ENCODE peak calls at places on chromosomes 1 and 21, in four cellular contexts. D, P, W and Q are unnamed samples.

GRCh38 chr1:40914927-40915569 is 52.9 kb upstream of the CITED4 start:
- DNase-seq in D (no peak), P (peak; percentile 71), W (no peak), Q (no peak)

GRCh38 chr1:21847223-21848205 is 35.4 kb downstream of the LDLRAD2 start:
- DNase-seq in D (no peak), P (no peak), W (no peak), Q (no peak)

GRCh38 chr1:46692806-46693770 is 21.4 kb downstream of the TEX38 start:
- DNase-seq in D (no peak), P (no peak), W (no peak), Q (no peak)

GRCh38 chr1:110412576-110412975 is 5.1 kb upstream of the LAMTOR5 start:
- DNase-seq in D (peak; percentile 64), P (peak; percentile 44), W (peak; percentile 82), Q (peak; percentile 83)

GRCh38 chr21:46116189-46116845 is 18.4 kb downstream of the COL6A2 start:
- DNase-seq in D (no peak), P (no peak), W (peak; percentile 23), Q (peak; percentile 11)

GRCh38 chr1:39410915-39411436 is 80.5 kb upstream of the BMP8A start:
- DNase-seq in D (peak; percentile 22), P (peak; percentile 82), W (peak; percentile 65), Q (peak; percentile 51)

GRCh38 chr1:47664356-47664755 is 226.5 kb downstream of the FOXD2 start:
- DNase-seq in D (no peak), P (peak; percentile 10), W (peak; percentile 4), Q (no peak)

GRCh38 chr1:176884286-176884685 is 280.2 kb downstream of the ASTN1 start:
- DNase-seq in D (no peak), P (no peak), W (no peak), Q (no peak)

GRCh38 chr1:27448982-27449381 is 41.0 kb downstream of the WASF2 start:
- DNase-seq in D (no peak), P (no peak), W (no peak), Q (no peak)

GRCh38 chr1:202323731-202324130 is 18.0 kb downstream of the UBE2T start:
- DNase-seq in D (no peak), P (peak; percentile 6), W (no peak), Q (no peak)

GRCh38 chr1:17225140-17225539 is 20.2 kb downstream of the PADI1 start:
- DNase-seq in D (no peak), P (no peak), W (no peak), Q (no peak)

GRCh38 chr1:108715932-108716331 is 3.2 kb downstream of the FNDC7 start:
- DNase-seq in D (no peak), P (no peak), W (no peak), Q (no peak)

GRCh38 chr1:117271129-117271528 is 60.4 kb upstream of the VTCN1 start:
- DNase-seq in D (no peak), P (no peak), W (no peak), Q (no peak)